ENCODE peak calls at places on chromosomes 12 and 14, in ten cellular contexts. V, H, P, S, Z, U, Q, N, I and B are unnamed samples.

GRCh38 chr14:92659765-92660561 is 88.5 kb downstream of the LGMN start:
- DNase-seq in V (no peak), H (no peak), P (no peak), S (no peak), Z (no peak), U (no peak), Q (no peak), N (no peak), I (no peak), B (no peak)

GRCh38 chr12:22533155-22533554 is 11.2 kb downstream of the C2CD5 start:
- DNase-seq in V (no peak), H (no peak), P (no peak), S (no peak), Z (no peak), U (no peak), Q (no peak), N (no peak), I (no peak), B (no peak)

GRCh38 chr12:102769323-102769916 is 147.6 kb downstream of the PAH start:
- DNase-seq in V (peak), H (peak), P (no peak), S (peak), Z (peak), U (no peak), Q (peak), N (peak), I (peak), B (peak)

GRCh38 chr14:24282736-24283135 is 11.3 kb upstream of the RABGGTA start:
- DNase-seq in V (no peak), H (no peak), P (no peak), S (no peak), Z (no peak), U (no peak), Q (no peak), N (no peak), I (no peak), B (no peak)

GRCh38 chr12:38141239-38141638 is 175.3 kb upstream of the ALG10B start:
- DNase-seq in V (no peak), H (no peak), P (no peak), S (no peak), Z (no peak), U (no peak), Q (no peak), N (no peak), I (no peak), B (no peak)

GRCh38 chr14:100534528-100535286 is 52.5 kb downstream of the BEGAIN start:
- DNase-seq in V (no peak), H (no peak), P (peak), S (no peak), Z (peak), U (no peak), Q (no peak), N (peak), I (no peak), B (no peak)

GRCh38 chr14:100446572-100446971 is 123.4 kb downstream of the SLC25A47 start:
- DNase-seq in V (no peak), H (no peak), P (no peak), S (no peak), Z (no peak), U (no peak), Q (no peak), N (no peak), I (peak), B (no peak)

GRCh38 chr14:103141117-103141796 is 18.0 kb downstream of the TNFAIP2 start:
- DNase-seq in V (peak), H (no peak), P (no peak), S (no peak), Z (no peak), U (peak), Q (peak), N (peak), I (peak), B (peak)

GRCh38 chr12:67705394-67706370 is 57.1 kb downstream of the DYRK2 start:
- DNase-seq in V (peak), H (no peak), P (no peak), S (no peak), Z (no peak), U (no peak), Q (no peak), N (no peak), I (no peak), B (peak)

GRCh38 chr12:47079894-47080724 is at the start of gene AMIGO2:
- DNase-seq in V (peak), H (no peak), P (no peak), S (peak), Z (peak), U (peak), Q (peak), N (peak), I (peak), B (peak)

GRCh38 chr12:68007466-68007865 is 18.2 kb downstream of the IFNG-AS1 start:
- DNase-seq in V (peak), H (no peak), P (no peak), S (no peak), Z (no peak), U (no peak), Q (no peak), N (no peak), I (peak), B (no peak)

GRCh38 chr14:93759781-93760307 is 28.4 kb downstream of the PRIMA1 start:
- DNase-seq in V (no peak), H (no peak), P (no peak), S (peak), Z (peak), U (no peak), Q (no peak), N (no peak), I (no peak), B (no peak)